ENCODE peak calls at places on chromosomes 3 and 15, in six cellular contexts. O is A549, E is H1, J is K562, B is endothelial cell of umbilical vein, Z is HepG2. V is an unnamed sample.

GRCh38 chr3:36677331-36678007 is 86.9 kb downstream of the DCLK3 start:
- DNase-seq in O (peak), B (no peak), E (no peak), Z (peak), J (no peak), V (no peak)

GRCh38 chr15:25803036-25803435 is 60.1 kb downstream of the ATP10A start:
- DNase-seq in J (no peak), Z (no peak), E (no peak), O (no peak), B (no peak), V (no peak)

GRCh38 chr15:60865507-60865906 is 363.6 kb downstream of the RORA start:
- DNase-seq in J (no peak), E (no peak), O (no peak), Z (no peak), B (no peak), V (no peak)

GRCh38 chr3:129690406-129690805 is 83.9 kb upstream of the PLXND1 start:
- DNase-seq in Z (peak), J (peak), O (peak), B (peak), E (no peak), V (no peak)

GRCh38 chr3:150293401-150294001 is 114.6 kb upstream of the TSC22D2 start:
- DNase-seq in E (no peak), O (no peak), J (no peak), B (no peak), Z (no peak), V (no peak)

GRCh38 chr15:76335851-76336253 is 721 bp upstream of the ISL2 start:
- DNase-seq in Z (no peak), B (no peak), O (peak), E (no peak), J (peak), V (no peak)

GRCh38 chr3:64808056-64808455 is 120.3 kb upstream of the ADAMTS9 start:
- DNase-seq in B (no peak), J (no peak), Z (no peak), E (no peak), O (no peak), V (no peak)

GRCh38 chr3:192731233-192731632 is 3.9 kb upstream of the FGF12 start:
- DNase-seq in Z (no peak), B (no peak), J (no peak), O (no peak), E (no peak), V (no peak)

GRCh38 chr15:97078556-97078955 is 748.1 kb downstream of the NR2F2 start:
- DNase-seq in Z (no peak), E (no peak), J (no peak), B (no peak), O (no peak), V (no peak)

GRCh38 chr3:64238971-64239667 is 13.9 kb upstream of the PRICKLE2 start:
- DNase-seq in O (peak), B (no peak), J (no peak), E (peak), Z (peak), V (peak)

GRCh38 chr15:74053941-74054529 is 28.3 kb downstream of the GOLGA6A start:
- DNase-seq in B (peak), Z (peak), O (peak), E (peak), J (peak), V (peak)

GRCh38 chr3:190809351-190809750 is 53.1 kb downstream of the GMNC start:
- DNase-seq in J (no peak), E (no peak), Z (no peak), O (no peak), B (no peak), V (no peak)
- TF ChIP-seq JUN in J (no peak), E (no peak), Z (no peak), O (no peak), B (no peak), V (no peak)

GRCh38 chr3:77084511-77084910 is 44.6 kb downstream of the ROBO2 start:
- DNase-seq in J (no peak), E (no peak), O (no peak), B (no peak), Z (no peak), V (no peak)

GRCh38 chr3:77078279-77078678 is 38.4 kb downstream of the ROBO2 start:
- DNase-seq in E (no peak), B (no peak), J (no peak), O (no peak), Z (peak), V (no peak)

GRCh38 chr3:77081240-77081661 is 41.4 kb downstream of the ROBO2 start:
- DNase-seq in J (no peak), E (no peak), O (no peak), B (no peak), Z (no peak), V (no peak)

GRCh38 chr3:77079988-77080585 is 40.2 kb downstream of the ROBO2 start:
- DNase-seq in E (peak), J (no peak), B (no peak), O (no peak), Z (no peak), V (no peak)
- TF ChIP-seq JUN in E (no peak), J (no peak), B (no peak), O (no peak), Z (no peak), V (no peak)

DNA sequence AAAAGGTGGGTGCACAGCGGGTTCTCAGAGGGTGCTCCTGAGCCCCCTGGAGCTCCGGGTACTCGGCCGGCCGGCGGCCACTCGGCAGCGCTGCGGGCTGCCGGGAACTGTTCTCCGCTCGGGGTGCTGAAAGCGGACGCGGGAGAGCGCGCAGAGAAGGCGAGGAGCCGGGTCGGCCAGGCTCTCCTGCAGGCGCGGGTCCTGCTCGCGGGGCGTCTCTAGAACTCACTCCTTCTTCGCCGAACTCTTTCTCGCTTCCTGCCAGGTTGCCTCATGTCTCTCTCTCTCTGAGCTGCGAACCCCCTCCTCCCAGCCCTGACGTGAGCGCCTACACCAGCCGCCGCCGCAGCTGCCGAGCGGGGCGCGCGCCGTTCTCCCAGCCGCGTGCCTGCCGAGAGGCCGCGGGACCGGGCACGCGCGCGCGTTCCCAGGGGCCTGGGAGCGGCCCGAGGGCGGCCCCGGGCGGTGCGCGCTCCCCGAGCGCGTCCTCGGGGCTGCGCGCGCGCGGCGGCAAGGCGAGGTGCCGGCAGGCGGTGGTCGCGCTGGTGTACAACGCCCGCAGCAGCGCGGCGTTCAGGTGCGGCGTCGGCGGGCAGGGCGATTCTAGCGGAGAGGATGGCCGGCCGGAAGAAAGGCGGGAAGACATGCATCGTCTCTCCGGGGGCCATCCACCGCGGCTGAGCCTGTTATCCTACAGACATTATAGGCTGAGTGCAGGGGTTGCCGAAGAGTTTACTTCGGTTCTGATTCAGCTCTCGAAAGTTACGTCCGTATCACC is at the start of gene PEX5L:
- DNase-seq in B (peak), O (no peak), E (peak), J (peak), Z (peak), V (peak)
- TF ChIP-seq JUN in B (no peak), O (no peak), E (no peak), J (no peak), Z (no peak), V (peak)

GRCh38 chr3:154936196-154936595 is 143.9 kb upstream of the MME start:
- DNase-seq in O (no peak), B (peak), E (no peak), J (no peak), Z (no peak), V (no peak)

GRCh38 chr3:154933581-154933980 is 146.5 kb upstream of the MME start:
- DNase-seq in O (no peak), J (no peak), Z (no peak), E (no peak), B (no peak), V (no peak)

GRCh38 chr3:154926721-154927120 is 153.4 kb upstream of the MME start:
- DNase-seq in E (no peak), B (no peak), Z (no peak), J (no peak), O (no peak), V (no peak)

GRCh38 chr3:154932633-154933032 is 147.5 kb upstream of the MME start:
- DNase-seq in Z (no peak), B (no peak), E (no peak), J (no peak), O (no peak), V (no peak)

GRCh38 chr3:154931484-154931883 is 148.6 kb upstream of the MME start:
- DNase-seq in Z (no peak), E (no peak), J (no peak), B (no peak), O (no peak), V (no peak)
- TF ChIP-seq JUN in Z (no peak), E (no peak), J (no peak), B (no peak), O (no peak), V (no peak)

DNA sequence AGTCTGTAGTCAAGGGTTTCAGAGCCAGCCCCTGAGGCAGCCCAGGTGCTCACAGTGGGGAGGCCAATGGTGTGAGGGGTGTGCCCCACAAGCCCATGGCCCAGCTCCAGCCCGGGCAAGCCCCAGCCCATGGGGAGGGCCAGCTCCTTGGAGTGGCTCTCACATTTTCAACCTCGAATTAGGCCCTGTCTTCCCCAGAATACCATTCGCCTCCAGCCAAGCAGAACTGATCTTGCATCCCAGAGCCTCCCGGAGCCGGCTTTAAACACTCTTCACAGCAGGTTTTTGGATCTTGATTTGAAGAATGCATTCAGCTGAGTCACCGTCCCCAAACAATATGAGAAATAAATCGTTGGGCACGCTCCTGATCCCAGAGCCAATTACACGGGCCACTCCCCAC is 23.7 kb downstream of the TPRA1 start:
- DNase-seq in O (no peak), E (no peak), B (no peak), Z (no peak), J (no peak), V (no peak)
- TF ChIP-seq JUN in O (no peak), E (no peak), B (no peak), Z (no peak), J (no peak), V (no peak)